ENCODE peak calls at places on chromosomes 1 and 21, in ten cellular contexts. One of them, this sample, is unnamed.
A peak's percentile ranks its signal among the peaks of the same experiment; 100 is the strongest.

GRCh38 chr1:36203554-36204346 is 20.5 kb upstream of the THRAP3 start:
- DNase-seq in skeletal muscle cell: peak; percentile 54
- DNase-seq in activated CD4-positive, alpha-beta T cell treated with anti-CD3 and anti-CD28 coated beads, Interleukin-2, amount 50 U/mL, for 48 hours: no peak
- DNase-seq in uterus: peak; percentile 24
- DNase-seq in RWPE1: no peak
- DNase-seq in neural crest cell: no peak
- DNase-seq in H54: no peak
- DNase-seq in activated CD8-positive, alpha-beta T cell treated with anti-CD3 and anti-CD28 coated beads for 36 hours: no peak
- DNase-seq in RPMI7951: peak; percentile 50
- DNase-seq in mammary epithelial cell: peak; percentile 23
- DNase-seq in this sample: no peak

GRCh38 chr1:67052741-67053534 is 1.0 kb downstream of the SLC35D1 start:
- DNase-seq in skeletal muscle cell: no peak
- DNase-seq in activated CD4-positive, alpha-beta T cell treated with anti-CD3 and anti-CD28 coated beads, Interleukin-2, amount 50 U/mL, for 48 hours: peak; percentile 43
- DNase-seq in uterus: peak; percentile 32
- DNase-seq in RWPE1: peak; percentile 81
- DNase-seq in neural crest cell: peak; percentile 14
- DNase-seq in H54: peak; percentile 15
- DNase-seq in activated CD8-positive, alpha-beta T cell treated with anti-CD3 and anti-CD28 coated beads for 36 hours: peak; percentile 51
- DNase-seq in RPMI7951: peak; percentile 79
- DNase-seq in mammary epithelial cell: peak; percentile 91
- DNase-seq in this sample: peak; percentile 13

GRCh38 chr1:32336963-32337675 is 1.1 kb upstream of the MARCKSL1 start:
- DNase-seq in skeletal muscle cell: no peak
- DNase-seq in activated CD4-positive, alpha-beta T cell treated with anti-CD3 and anti-CD28 coated beads, Interleukin-2, amount 50 U/mL, for 48 hours: peak; percentile 73
- DNase-seq in uterus: no peak
- DNase-seq in RWPE1: no peak
- DNase-seq in neural crest cell: no peak
- DNase-seq in H54: peak; percentile 79
- DNase-seq in activated CD8-positive, alpha-beta T cell treated with anti-CD3 and anti-CD28 coated beads for 36 hours: peak; percentile 88
- DNase-seq in RPMI7951: peak; percentile 64
- DNase-seq in mammary epithelial cell: peak; percentile 87
- DNase-seq in this sample: no peak

GRCh38 chr1:144551107-144551542 is 41.6 kb upstream of the PPIAL4F start:
- DNase-seq in skeletal muscle cell: no peak
- DNase-seq in activated CD4-positive, alpha-beta T cell treated with anti-CD3 and anti-CD28 coated beads, Interleukin-2, amount 50 U/mL, for 48 hours: no peak
- DNase-seq in uterus: no peak
- DNase-seq in RWPE1: no peak
- DNase-seq in neural crest cell: no peak
- DNase-seq in H54: no peak
- DNase-seq in activated CD8-positive, alpha-beta T cell treated with anti-CD3 and anti-CD28 coated beads for 36 hours: no peak
- DNase-seq in RPMI7951: no peak
- DNase-seq in mammary epithelial cell: no peak
- DNase-seq in this sample: no peak

GRCh38 chr1:42533101-42533863 is 70.2 kb downstream of the CCDC30 start:
- DNase-seq in skeletal muscle cell: no peak
- DNase-seq in activated CD4-positive, alpha-beta T cell treated with anti-CD3 and anti-CD28 coated beads, Interleukin-2, amount 50 U/mL, for 48 hours: no peak
- DNase-seq in uterus: no peak
- DNase-seq in RWPE1: no peak
- DNase-seq in neural crest cell: no peak
- DNase-seq in H54: no peak
- DNase-seq in activated CD8-positive, alpha-beta T cell treated with anti-CD3 and anti-CD28 coated beads for 36 hours: no peak
- DNase-seq in RPMI7951: no peak
- DNase-seq in mammary epithelial cell: peak; percentile 33
- DNase-seq in this sample: no peak

GRCh38 chr1:19100008-19100407 is 110.1 kb downstream of the UBR4 start:
- DNase-seq in skeletal muscle cell: no peak
- DNase-seq in activated CD4-positive, alpha-beta T cell treated with anti-CD3 and anti-CD28 coated beads, Interleukin-2, amount 50 U/mL, for 48 hours: no peak
- DNase-seq in uterus: no peak
- DNase-seq in RWPE1: no peak
- DNase-seq in neural crest cell: no peak
- DNase-seq in H54: no peak
- DNase-seq in activated CD8-positive, alpha-beta T cell treated with anti-CD3 and anti-CD28 coated beads for 36 hours: no peak
- DNase-seq in RPMI7951: no peak
- DNase-seq in mammary epithelial cell: no peak
- DNase-seq in this sample: no peak

GRCh38 chr21:17793675-17794123 is 25.5 kb downstream of the C21orf91 start:
- DNase-seq in skeletal muscle cell: no peak
- DNase-seq in activated CD4-positive, alpha-beta T cell treated with anti-CD3 and anti-CD28 coated beads, Interleukin-2, amount 50 U/mL, for 48 hours: no peak
- DNase-seq in uterus: no peak
- DNase-seq in RWPE1: no peak
- DNase-seq in neural crest cell: no peak
- DNase-seq in H54: no peak
- DNase-seq in activated CD8-positive, alpha-beta T cell treated with anti-CD3 and anti-CD28 coated beads for 36 hours: no peak
- DNase-seq in RPMI7951: peak; percentile 67
- DNase-seq in mammary epithelial cell: no peak
- DNase-seq in this sample: no peak

GRCh38 chr1:151807131-151807530 is 1.9 kb upstream of the LINGO4 start:
- DNase-seq in skeletal muscle cell: no peak
- DNase-seq in activated CD4-positive, alpha-beta T cell treated with anti-CD3 and anti-CD28 coated beads, Interleukin-2, amount 50 U/mL, for 48 hours: no peak
- DNase-seq in uterus: no peak
- DNase-seq in RWPE1: no peak
- DNase-seq in neural crest cell: no peak
- DNase-seq in H54: no peak
- DNase-seq in activated CD8-positive, alpha-beta T cell treated with anti-CD3 and anti-CD28 coated beads for 36 hours: no peak
- DNase-seq in RPMI7951: no peak
- DNase-seq in mammary epithelial cell: no peak
- DNase-seq in this sample: no peak

GRCh38 chr1:61352845-61353435 is 270.6 kb downstream of the NFIA start:
- DNase-seq in skeletal muscle cell: no peak
- DNase-seq in activated CD4-positive, alpha-beta T cell treated with anti-CD3 and anti-CD28 coated beads, Interleukin-2, amount 50 U/mL, for 48 hours: no peak
- DNase-seq in uterus: no peak
- DNase-seq in RWPE1: no peak
- DNase-seq in neural crest cell: no peak
- DNase-seq in H54: no peak
- DNase-seq in activated CD8-positive, alpha-beta T cell treated with anti-CD3 and anti-CD28 coated beads for 36 hours: no peak
- DNase-seq in RPMI7951: no peak
- DNase-seq in mammary epithelial cell: no peak
- DNase-seq in this sample: no peak

GRCh38 chr1:235875236-235875635 is 8.5 kb upstream of the LYST start:
- DNase-seq in skeletal muscle cell: no peak
- DNase-seq in activated CD4-positive, alpha-beta T cell treated with anti-CD3 and anti-CD28 coated beads, Interleukin-2, amount 50 U/mL, for 48 hours: no peak
- DNase-seq in uterus: no peak
- DNase-seq in RWPE1: no peak
- DNase-seq in neural crest cell: no peak
- DNase-seq in H54: no peak
- DNase-seq in activated CD8-positive, alpha-beta T cell treated with anti-CD3 and anti-CD28 coated beads for 36 hours: no peak
- DNase-seq in RPMI7951: no peak
- DNase-seq in mammary epithelial cell: no peak
- DNase-seq in this sample: no peak

GRCh38 chr1:243441601-243442000 is 185.8 kb downstream of the SDCCAG8 start:
- DNase-seq in skeletal muscle cell: no peak
- DNase-seq in activated CD4-positive, alpha-beta T cell treated with anti-CD3 and anti-CD28 coated beads, Interleukin-2, amount 50 U/mL, for 48 hours: no peak
- DNase-seq in uterus: no peak
- DNase-seq in RWPE1: no peak
- DNase-seq in neural crest cell: no peak
- DNase-seq in H54: no peak
- DNase-seq in activated CD8-positive, alpha-beta T cell treated with anti-CD3 and anti-CD28 coated beads for 36 hours: no peak
- DNase-seq in RPMI7951: no peak
- DNase-seq in mammary epithelial cell: no peak
- DNase-seq in this sample: no peak

GRCh38 chr1:145992502-145992936 is 3.9 kb downstream of the TXNIP start:
- DNase-seq in skeletal muscle cell: no peak
- DNase-seq in activated CD4-positive, alpha-beta T cell treated with anti-CD3 and anti-CD28 coated beads, Interleukin-2, amount 50 U/mL, for 48 hours: no peak
- DNase-seq in uterus: peak; percentile 18
- DNase-seq in RWPE1: no peak
- DNase-seq in neural crest cell: no peak
- DNase-seq in H54: no peak
- DNase-seq in activated CD8-positive, alpha-beta T cell treated with anti-CD3 and anti-CD28 coated beads for 36 hours: no peak
- DNase-seq in RPMI7951: no peak
- DNase-seq in mammary epithelial cell: no peak
- DNase-seq in this sample: no peak

GRCh38 chr1:227395391-227396028 is 77.2 kb upstream of the CDC42BPA start:
- DNase-seq in skeletal muscle cell: no peak
- DNase-seq in activated CD4-positive, alpha-beta T cell treated with anti-CD3 and anti-CD28 coated beads, Interleukin-2, amount 50 U/mL, for 48 hours: no peak
- DNase-seq in uterus: no peak
- DNase-seq in RWPE1: no peak
- DNase-seq in neural crest cell: no peak
- DNase-seq in H54: no peak
- DNase-seq in activated CD8-positive, alpha-beta T cell treated with anti-CD3 and anti-CD28 coated beads for 36 hours: no peak
- DNase-seq in RPMI7951: peak; percentile 24
- DNase-seq in mammary epithelial cell: no peak
- DNase-seq in this sample: no peak

GRCh38 chr1:174519845-174520244 is 72.1 kb downstream of the GPR52 start:
- DNase-seq in skeletal muscle cell: no peak
- DNase-seq in activated CD4-positive, alpha-beta T cell treated with anti-CD3 and anti-CD28 coated beads, Interleukin-2, amount 50 U/mL, for 48 hours: no peak
- DNase-seq in uterus: no peak
- DNase-seq in RWPE1: no peak
- DNase-seq in neural crest cell: no peak
- DNase-seq in H54: no peak
- DNase-seq in activated CD8-positive, alpha-beta T cell treated with anti-CD3 and anti-CD28 coated beads for 36 hours: no peak
- DNase-seq in RPMI7951: no peak
- DNase-seq in mammary epithelial cell: no peak
- DNase-seq in this sample: no peak

This sample was measured in 8988T.